ENCODE peak calls at places on chromosomes 11 and 22, in six cellular contexts. L is H9, R is trophoblast cell, K is neuronal stem cell, U is mesenchymal stem cell, G is H1. F is an unnamed sample.

GRCh38 chr22:36855478-36855877 is 5.3 kb upstream of the NCF4 start:
- DNase-seq in L (no peak), R (no peak), K (no peak), U (no peak), G (no peak), F (no peak)

GRCh38 chr22:37905534-37906363 is at the start of gene MICALL1:
- DNase-seq in L (peak; percentile 59), R (peak; percentile 82), K (no peak), U (peak; percentile 72), G (peak; percentile 84), F (peak; percentile 67)

GRCh38 chr22:48337957-48338792 is 1489.5 kb downstream of the BRD1 start:
- DNase-seq in L (no peak), R (no peak), K (no peak), U (no peak), G (no peak), F (no peak)

GRCh38 chr22:20616451-20617043 is 109.1 kb downstream of the MED15 start:
- DNase-seq in L (no peak), R (no peak), K (no peak), U (no peak), G (no peak), F (no peak)

GRCh38 chr11:10908215-10908990 is 50.5 kb upstream of the ZBED5 start:
- DNase-seq in L (peak; percentile 59), R (no peak), K (no peak), U (peak; percentile 75), G (no peak), F (peak; percentile 93)

GRCh38 chr11:64436025-64436424 is 77.1 kb downstream of the RPS6KA4 start:
- DNase-seq in L (no peak), R (peak; percentile 20), K (no peak), U (no peak), G (no peak), F (no peak)

GRCh38 chr11:16001899-16002426 is 354.4 kb downstream of the SOX6 start:
- DNase-seq in L (no peak), R (peak; percentile 7), K (peak; percentile 18), U (peak; percentile 96), G (no peak), F (peak; percentile 95)

GRCh38 chr11:134272381-134273316 is 3.5 kb upstream of the GLB1L3 start:
- DNase-seq in L (peak; percentile 87), R (peak; percentile 82), K (no peak), U (peak; percentile 73), G (peak; percentile 69), F (peak; percentile 61)

GRCh38 chr22:44531487-44531886 is 33.5 kb upstream of the RTL6 start:
- DNase-seq in L (no peak), R (no peak), K (no peak), U (no peak), G (no peak), F (no peak)

GRCh38 chr11:62726156-62727006 is 876 bp downstream of the HNRNPUL2 start:
- DNase-seq in L (no peak), R (no peak), K (no peak), U (no peak), G (no peak), F (no peak)

GRCh38 chr11:47189100-47189834 is 3.0 kb upstream of the PACSIN3 start:
- DNase-seq in L (no peak), R (peak; percentile 84), K (no peak), U (peak; percentile 89), G (no peak), F (peak; percentile 86)

GRCh38 chr11:32435152-32435480 is 223 bp downstream of the WT1 start:
- DNase-seq in L (no peak), R (peak; percentile 14), K (no peak), U (no peak), G (peak; percentile 62), F (no peak)

GRCh38 chr22:20803696-20804324 is 29.9 kb downstream of the SERPIND1 start:
- DNase-seq in L (peak; percentile 56), R (peak; percentile 69), K (peak; percentile 20), U (peak; percentile 50), G (peak; percentile 71), F (peak; percentile 44)

GRCh38 chr11:16512842-16513241 is 156.5 kb upstream of the SOX6 start:
- DNase-seq in L (no peak), R (no peak), K (no peak), U (no peak), G (no peak), F (peak; percentile 31)

GRCh38 chr11:41273908-41274307 is 185.5 kb downstream of the LRRC4C start:
- DNase-seq in L (no peak), R (no peak), K (no peak), U (no peak), G (no peak), F (no peak)

GRCh38 chr11:10305262-10305963 is 540 bp downstream of the ADM start:
- DNase-seq in L (peak; percentile 55), R (peak; percentile 55), K (no peak), U (no peak), G (peak; percentile 66), F (peak; percentile 9)

GRCh38 chr11:120169981-120170698 is 32.2 kb upstream of the TRIM29 start:
- DNase-seq in L (no peak), R (no peak), K (no peak), U (no peak), G (peak; percentile 57), F (no peak)

GRCh38 chr11:116199182-116199581 is 573.6 kb downstream of the BUD13 start:
- DNase-seq in L (no peak), R (no peak), K (no peak), U (no peak), G (no peak), F (no peak)

GRCh38 chr11:109085708-109086373 is 336.1 kb upstream of the C11orf87 start:
- DNase-seq in L (no peak), R (no peak), K (no peak), U (no peak), G (no peak), F (peak; percentile 41)

GRCh38 chr11:119511601-119512000 is 88.6 kb upstream of the THY1 start:
- DNase-seq in L (no peak), R (no peak), K (no peak), U (no peak), G (no peak), F (no peak)

GRCh38 chr11:15889972-15890371 is 466.4 kb downstream of the SOX6 start:
- DNase-seq in L (no peak), R (no peak), K (no peak), U (no peak), G (no peak), F (peak; percentile 55)

GRCh38 chr11:118338637-118339061 is 3.9 kb downstream of the CD3D start:
- DNase-seq in L (no peak), R (no peak), K (no peak), U (no peak), G (no peak), F (no peak)

GRCh38 chr11:125303186-125303585 is 138.6 kb downstream of the PKNOX2 start:
- DNase-seq in L (no peak), R (no peak), K (no peak), U (no peak), G (no peak), F (no peak)
- H3K14ac ChIP-seq in L (no peak overlapping the region), R (no peak overlapping the region), K (peak overlapping the region; percentile 56), U (no peak overlapping the region), G (no peak overlapping the region), F (no peak overlapping the region)

DNA sequence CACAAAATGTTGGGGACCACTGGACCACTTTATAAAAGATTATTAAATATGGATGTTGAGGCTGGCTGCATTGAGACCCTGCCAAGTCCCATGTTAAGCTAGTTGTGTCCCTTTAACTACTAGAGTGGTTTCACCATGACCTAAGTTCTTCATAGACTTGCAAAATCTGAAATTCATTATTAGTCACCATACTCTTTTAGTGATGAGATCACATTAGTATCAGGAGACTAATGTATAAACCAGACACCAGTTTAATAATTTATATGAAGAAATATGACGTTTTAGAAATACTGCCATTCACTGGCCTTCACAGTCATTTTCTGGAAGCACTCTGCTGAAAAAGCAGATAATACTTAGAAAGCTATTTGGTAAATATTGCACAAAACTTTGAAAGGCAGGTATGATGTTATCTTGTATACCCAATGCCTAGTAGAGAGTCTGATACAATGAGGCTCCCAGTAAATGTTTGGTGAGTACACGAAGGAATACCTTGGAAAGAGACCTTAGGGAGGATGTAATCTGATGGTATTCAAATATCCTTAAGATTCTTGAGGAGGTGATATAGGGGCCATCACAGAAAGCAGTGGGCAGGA is 728.2 kb upstream of the ANO5 start:
- DNase-seq in L (no peak), R (peak; percentile 25), K (no peak), U (no peak), G (no peak), F (no peak)
- H3K9ac ChIP-seq in L (no peak overlapping the region), R (no peak overlapping the region), K (no peak overlapping the region), U (no peak overlapping the region), G (no peak overlapping the region), F (no peak overlapping the region)

GRCh38 chr22:24728790-24729637 is 45.5 kb downstream of the PIWIL3 start:
- DNase-seq in L (no peak), R (no peak), K (no peak), U (peak; percentile 49), G (no peak), F (peak; percentile 74)
- H3K27ac ChIP-seq in L (no peak overlapping the region), R (peak overlapping the region; percentile 35), K (no peak overlapping the region), U (peak overlapping the region; percentile 52), G (no peak overlapping the region), F (peak overlapping the region; percentile 41)

DNA sequence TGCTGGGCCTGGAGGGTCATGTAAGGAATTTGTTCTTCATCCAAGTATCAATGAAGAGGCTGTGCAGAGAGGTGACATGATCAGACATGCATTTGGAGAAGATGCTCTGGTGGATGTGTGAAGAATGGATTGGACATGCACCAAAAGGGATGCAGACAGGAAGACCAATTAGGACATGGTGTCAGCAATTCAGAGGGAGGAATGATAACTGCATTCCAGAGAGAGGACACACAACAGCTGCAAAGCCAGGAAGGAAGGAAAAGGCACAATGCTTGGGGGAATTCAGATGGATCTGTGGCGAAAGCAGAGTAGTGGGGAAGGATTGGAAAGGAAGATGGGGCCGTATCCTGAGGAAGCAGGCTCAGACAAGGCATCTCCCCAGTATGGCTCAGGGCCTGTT is 5.2 kb upstream of the ARRB1 start:
- DNase-seq in L (no peak), R (no peak), K (no peak), U (no peak), G (no peak), F (no peak)
- H3K14ac ChIP-seq in L (no peak overlapping the region), R (no peak overlapping the region), K (no peak overlapping the region), U (no peak overlapping the region), G (no peak overlapping the region), F (no peak overlapping the region)

F was measured in IMR-90.